ENCODE peak calls at places on chromosomes 16 and 17, in nine cellular contexts. B is ascending aorta; P is AG04450; C is uterus; I is AG10803; L is natural killer cell; N is fibroblast of lung; S is MCF 10A; A is CD8-positive, alpha-beta T cell. D is an unnamed sample.

GRCh38 chr16:19911204-19911603 is 26.6 kb upstream of the GPRC5B start:
- DNase-seq in B (no peak), P (no peak), C (no peak), I (no peak), L (no peak), N (no peak), S (no peak), A (no peak), D (no peak)

GRCh38 chr17:17999364-18000007 is 26.8 kb downstream of the DRC3 start:
- DNase-seq in B (no peak), P (no peak), C (no peak), I (peak), L (no peak), N (no peak), S (no peak), A (no peak), D (no peak)

GRCh38 chr16:56610017-56610608 is 1.7 kb downstream of the MT2A start:
- DNase-seq in B (peak), P (no peak), C (peak), I (peak), L (no peak), N (peak), S (peak), A (peak), D (peak)

GRCh38 chr17:18182978-18183333 is 672 bp upstream of the ALKBH5 start:
- DNase-seq in B (peak), P (peak), C (peak), I (peak), L (peak), N (peak), S (no peak), A (no peak), D (peak)

GRCh38 chr17:2435852-2436251 is 35.0 kb upstream of the MNT start:
- DNase-seq in B (no peak), P (no peak), C (no peak), I (no peak), L (no peak), N (no peak), S (no peak), A (no peak), D (no peak)

GRCh38 chr17:49431743-49432142 is 17.1 kb upstream of the PHB1 start:
- DNase-seq in B (no peak), P (no peak), C (no peak), I (no peak), L (no peak), N (no peak), S (no peak), A (no peak), D (no peak)

GRCh38 chr17:32127156-32127897 is 15.0 kb upstream of the RHOT1 start:
- DNase-seq in B (peak), P (peak), C (peak), I (peak), L (peak), N (peak), S (peak), A (peak), D (peak)

GRCh38 chr17:49880291-49881053 is 32.6 kb upstream of the TAC4 start:
- DNase-seq in B (peak), P (peak), C (peak), I (peak), L (peak), N (peak), S (peak), A (peak), D (peak)

GRCh38 chr17:75152971-75153853 is 1.1 kb downstream of the JPT1 start:
- DNase-seq in B (no peak), P (no peak), C (no peak), I (no peak), L (no peak), N (peak), S (peak), A (no peak), D (no peak)

GRCh38 chr16:56189990-56190902 is 1.0 kb upstream of the GNAO1 start:
- DNase-seq in B (no peak), P (no peak), C (peak), I (no peak), L (no peak), N (no peak), S (no peak), A (no peak), D (no peak)

GRCh38 chr16:67486805-67487204 is 3.5 kb upstream of the AGRP start:
- DNase-seq in B (no peak), P (no peak), C (no peak), I (no peak), L (no peak), N (no peak), S (peak), A (no peak), D (peak)

GRCh38 chr17:19384723-19385391 is 2.1 kb downstream of the MFAP4 start:
- DNase-seq in B (peak), P (peak), C (peak), I (peak), L (no peak), N (peak), S (peak), A (no peak), D (peak)

GRCh38 chr16:30366511-30366910 is 3.8 kb downstream of the TBC1D10B start:
- DNase-seq in B (no peak), P (no peak), C (no peak), I (no peak), L (no peak), N (no peak), S (no peak), A (no peak), D (no peak)

GRCh38 chr17:73986641-73987177 is 216.8 kb upstream of the RPL38 start:
- DNase-seq in B (no peak), P (no peak), C (no peak), I (no peak), L (no peak), N (no peak), S (no peak), A (no peak), D (peak)

GRCh38 chr17:289409-289808 is 63.2 kb downstream of the RPH3AL start:
- DNase-seq in B (peak), P (no peak), C (peak), I (no peak), L (no peak), N (no peak), S (no peak), A (no peak), D (no peak)

GRCh38 chr17:18203308-18203707 is 19.7 kb downstream of the ALKBH5 start:
- DNase-seq in B (no peak), P (no peak), C (no peak), I (no peak), L (no peak), N (no peak), S (no peak), A (no peak), D (no peak)

GRCh38 chr16:6018848-6019489 is 921.4 kb upstream of the EEF2KMT start:
- DNase-seq in B (no peak), P (no peak), C (no peak), I (no peak), L (no peak), N (peak), S (no peak), A (no peak), D (no peak)

GRCh38 chr17:79537686-79538085 is 73.2 kb downstream of the RBFOX3 start:
- DNase-seq in B (no peak), P (no peak), C (no peak), I (no peak), L (no peak), N (no peak), S (no peak), A (no peak), D (no peak)

GRCh38 chr16:28491080-28491969 is 549 bp downstream of the CLN3 start:
- DNase-seq in B (peak), P (no peak), C (peak), I (peak), L (no peak), N (no peak), S (peak), A (no peak), D (no peak)

GRCh38 chr17:51472670-51473069 is 212.3 kb downstream of the UTP18 start:
- DNase-seq in B (no peak), P (no peak), C (no peak), I (no peak), L (no peak), N (no peak), S (no peak), A (no peak), D (no peak)

GRCh38 chr16:71540-72341 is 690 bp downstream of the RHBDF1 start:
- DNase-seq in B (peak), P (no peak), C (peak), I (peak), L (no peak), N (peak), S (peak), A (no peak), D (no peak)

GRCh38 chr16:22977294-22977697 is 163.3 kb downstream of the HS3ST2 start:
- DNase-seq in B (no peak), P (no peak), C (no peak), I (peak), L (no peak), N (no peak), S (peak), A (no peak), D (no peak)

GRCh38 chr17:60534010-60534555 is 8.0 kb upstream of the APPBP2 start:
- DNase-seq in B (no peak), P (peak), C (no peak), I (no peak), L (no peak), N (no peak), S (no peak), A (no peak), D (no peak)

GRCh38 chr17:66462010-66462409 is 159.6 kb downstream of the PRKCA start:
- DNase-seq in B (no peak), P (no peak), C (no peak), I (no peak), L (no peak), N (peak), S (no peak), A (no peak), D (no peak)

DNA sequence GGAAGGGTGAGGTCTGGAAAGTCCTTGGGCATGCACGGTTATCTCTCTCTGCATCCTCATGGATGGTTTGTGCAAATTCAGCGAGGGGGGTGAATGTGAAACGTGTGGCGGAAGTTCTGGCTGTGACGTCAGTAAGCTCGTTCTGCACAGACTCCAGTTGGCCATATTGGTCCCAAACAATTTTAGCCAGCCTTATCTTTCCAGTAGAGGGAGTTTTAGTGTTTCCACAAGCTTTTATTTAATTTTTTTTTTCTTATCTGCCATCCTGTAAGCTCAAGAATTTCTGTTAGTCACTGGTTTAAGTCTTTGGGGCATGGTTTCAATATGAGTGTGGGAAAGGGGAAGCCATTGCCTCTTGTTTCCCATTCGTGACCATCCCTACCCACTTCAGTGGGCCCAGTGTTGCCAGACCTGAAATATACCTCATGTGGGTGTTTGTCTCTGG is 39.0 kb downstream of the HLF start:
- DNase-seq in B (no peak), P (no peak), C (no peak), I (peak), L (no peak), N (peak), S (no peak), A (no peak), D (no peak)
- TF ChIP-seq CTCF in B (no peak), P (peak), C (no peak), I (peak), L (no peak), N (no peak), S (no peak), A (no peak), D (no peak)

GRCh38 chr16:77376358-77376757 is 58.5 kb downstream of the ADAMTS18 start:
- DNase-seq in B (no peak), P (no peak), C (no peak), I (no peak), L (no peak), N (no peak), S (peak), A (no peak), D (no peak)
- TF ChIP-seq CTCF in B (no peak), P (no peak), C (no peak), I (peak), L (no peak), N (no peak), S (no peak), A (no peak), D (peak)

DNA sequence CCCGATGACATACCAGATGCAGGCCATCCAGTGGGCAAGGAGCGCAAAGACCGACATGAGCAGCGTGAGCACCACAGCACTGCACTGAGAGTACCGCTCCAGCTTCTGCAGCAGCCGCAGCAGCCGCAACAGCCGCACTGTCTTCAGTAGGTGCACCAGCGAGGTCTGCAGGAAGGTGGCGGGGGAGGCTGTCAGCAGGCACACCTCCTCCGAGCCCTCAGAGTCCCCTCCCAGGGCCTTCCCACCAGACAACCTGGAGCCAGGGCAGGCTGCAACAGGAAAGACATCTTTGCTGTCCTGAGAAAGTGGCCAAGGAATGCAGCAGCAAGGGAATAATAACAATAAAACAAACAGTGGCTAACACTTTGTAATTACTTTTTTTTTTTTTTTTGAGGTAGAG is 9.1 kb downstream of the KCNH4 start:
- DNase-seq in B (no peak), P (no peak), C (no peak), I (no peak), L (no peak), N (no peak), S (no peak), A (no peak), D (no peak)
- TF ChIP-seq CTCF in B (no peak), P (no peak), C (no peak), I (no peak), L (no peak), N (no peak), S (no peak), A (no peak), D (no peak)

DNA sequence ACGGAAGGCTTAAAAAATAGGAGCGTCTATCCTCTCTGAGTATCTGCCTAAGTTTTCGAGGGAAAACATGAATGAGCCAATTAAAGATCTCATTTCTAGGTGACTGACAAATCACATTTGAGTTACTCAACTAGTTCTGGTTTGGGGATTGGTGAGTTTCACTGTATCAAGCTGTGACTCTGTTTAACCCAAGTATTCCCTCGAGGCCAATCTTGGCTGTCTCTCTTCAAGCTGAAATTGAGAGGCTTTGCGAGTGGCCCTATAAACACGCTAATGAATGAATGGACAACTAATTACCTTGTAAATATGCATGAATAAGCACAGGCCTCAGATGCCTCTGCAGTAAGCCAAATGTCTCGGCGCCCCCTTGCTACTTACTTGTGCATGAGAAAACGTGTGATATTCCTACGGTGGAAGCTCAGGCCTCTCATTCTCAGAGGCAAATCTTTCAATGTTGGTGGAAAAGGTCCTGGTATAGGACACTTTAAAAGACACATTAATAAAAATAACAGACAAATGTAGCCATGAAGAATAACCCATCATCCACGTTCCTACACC is 450.2 kb upstream of the PSMD7 start:
- DNase-seq in B (no peak), P (no peak), C (no peak), I (no peak), L (no peak), N (no peak), S (no peak), A (no peak), D (no peak)
- TF ChIP-seq CTCF in B (peak), P (no peak), C (no peak), I (no peak), L (no peak), N (no peak), S (no peak), A (no peak), D (no peak)

DNA sequence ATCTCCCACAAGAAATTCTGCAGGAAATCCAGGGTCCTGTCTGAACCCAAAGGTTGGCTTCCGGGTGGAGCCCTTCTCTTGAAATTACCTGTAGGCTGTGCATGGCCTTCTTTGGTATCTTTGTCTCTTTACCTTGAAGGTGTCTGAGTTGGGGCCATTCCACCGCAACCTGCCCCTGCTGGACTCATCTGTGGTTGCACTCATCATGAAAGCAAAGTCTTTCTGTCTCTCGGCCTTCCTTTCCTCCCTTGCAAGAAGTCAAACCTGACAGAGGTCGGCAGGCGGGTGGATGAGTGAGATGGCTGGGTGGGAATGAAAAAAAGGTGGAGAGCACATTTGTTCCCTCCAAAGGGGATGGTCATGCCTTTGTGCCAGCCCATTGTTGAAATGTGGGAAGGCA is 25.1 kb downstream of the SALL1 start:
- DNase-seq in B (no peak), P (no peak), C (no peak), I (no peak), L (no peak), N (no peak), S (no peak), A (no peak), D (no peak)
- TF ChIP-seq CTCF in B (no peak), P (no peak), C (no peak), I (no peak), L (no peak), N (no peak), S (no peak), A (no peak), D (no peak)

DNA sequence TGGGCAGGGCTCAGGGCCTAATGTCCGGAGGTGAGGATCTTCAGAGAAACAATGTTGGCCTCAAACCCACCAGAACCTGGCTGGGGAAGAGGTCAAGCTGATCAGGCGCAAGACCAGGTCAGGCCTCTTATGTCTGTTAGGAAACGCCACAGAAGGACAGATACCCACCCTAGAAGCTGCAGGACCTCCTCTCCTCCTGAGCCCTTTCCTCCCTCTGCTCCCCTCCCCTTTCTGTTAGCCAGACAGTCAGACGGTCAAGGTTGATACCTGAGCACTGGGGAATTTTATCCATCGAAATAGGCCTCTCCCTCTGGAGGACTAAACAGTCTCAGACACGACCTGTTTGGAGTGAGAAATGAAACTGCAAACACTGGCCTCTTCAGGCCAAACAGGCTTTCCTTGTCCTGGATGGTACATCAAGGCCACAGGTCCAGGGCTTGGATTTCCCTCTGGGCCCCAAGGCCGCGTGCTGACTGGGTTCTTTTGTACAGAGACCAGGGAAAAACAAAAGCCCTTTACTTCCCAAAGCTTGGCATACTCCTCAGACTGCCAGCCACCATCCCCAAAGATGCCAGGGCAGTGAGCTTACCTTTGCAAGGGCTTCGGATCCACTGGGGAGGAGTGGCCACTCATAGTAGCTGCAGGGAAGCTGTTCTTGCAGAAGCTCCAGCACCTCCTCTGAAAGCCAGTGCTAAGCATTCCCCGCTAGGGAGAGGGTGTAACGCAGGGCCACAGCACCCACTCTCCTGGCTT is 135.8 kb downstream of the CCDC182 start:
- DNase-seq in B (no peak), P (no peak), C (no peak), I (no peak), L (no peak), N (no peak), S (no peak), A (no peak), D (no peak)
- TF ChIP-seq CTCF in B (no peak), P (no peak), C (no peak), I (no peak), L (no peak), N (no peak), S (no peak), A (no peak), D (no peak)